ENCODE peak calls at places on chromosomes 11 and 22, in five cellular contexts. P is left cardiac atrium, Q is cardiac septum, S is fibroblast of pulmonary artery, M is foreskin fibroblast. B is an unnamed sample.

GRCh38 chr11:125514336-125515101 is 18.5 kb upstream of the FEZ1 start:
- DNase-seq in M (no peak), P (peak; percentile 31), S (peak; percentile 89), Q (no peak), B (no peak)

GRCh38 chr11:106309070-106309684 is 231.7 kb downstream of the AASDHPPT start:
- DNase-seq in P (no peak), M (no peak), Q (no peak), S (no peak), B (no peak)

GRCh38 chr22:36171941-36172340 is 11.4 kb upstream of the APOL3 start:
- DNase-seq in M (no peak), P (no peak), S (no peak), Q (no peak), B (no peak)

GRCh38 chr11:23021287-23021863 is 161.1 kb upstream of the CCDC179 start:
- DNase-seq in Q (no peak), S (peak; percentile 47), P (no peak), M (peak; percentile 6), B (no peak)

GRCh38 chr11:77146261-77147035 is 18.4 kb downstream of the MYO7A start:
- DNase-seq in P (no peak), M (no peak), Q (no peak), S (no peak), B (peak; percentile 9)

GRCh38 chr11:14290422-14290821 is 68.6 kb downstream of the RRAS2 start:
- DNase-seq in P (no peak), S (no peak), M (no peak), Q (no peak), B (no peak)

GRCh38 chr11:12932485-12932884 is 76.6 kb upstream of the RASSF10 start:
- DNase-seq in Q (no peak), M (no peak), S (no peak), P (no peak), B (no peak)

GRCh38 chr11:77167111-77167626 is 39.1 kb downstream of the MYO7A start:
- DNase-seq in P (no peak), Q (no peak), S (no peak), M (no peak), B (no peak)

GRCh38 chr11:61293869-61294716 is 1.0 kb downstream of the VWCE start:
- DNase-seq in S (peak; percentile 66), Q (no peak), P (peak; percentile 64), M (peak; percentile 52), B (peak; percentile 42)

GRCh38 chr11:134761926-134762247 is 349.8 kb upstream of the B3GAT1 start:
- DNase-seq in M (no peak), Q (no peak), P (no peak), S (no peak), B (no peak)

GRCh38 chr11:72828081-72828567 is 13.9 kb downstream of the ATG16L2 start:
- DNase-seq in Q (no peak), S (no peak), M (peak; percentile 30), P (no peak), B (no peak)

GRCh38 chr11:11444027-11444799 is 91.2 kb upstream of the CSNK2A3 start:
- DNase-seq in Q (no peak), M (no peak), S (peak; percentile 20), P (no peak), B (no peak)

GRCh38 chr22:17806437-17806836 is 32.2 kb upstream of the BID start:
- DNase-seq in Q (no peak), P (no peak), M (no peak), S (no peak), B (no peak)

GRCh38 chr22:30250713-30251267 is 4.2 kb upstream of the LIF start:
- DNase-seq in P (no peak), Q (no peak), S (peak; percentile 57), M (peak; percentile 68), B (no peak)

GRCh38 chr11:7670631-7671030 is 2.7 kb downstream of the CYB5R2 start:
- DNase-seq in M (no peak), P (no peak), Q (no peak), S (no peak), B (no peak)

GRCh38 chr22:32325811-32326237 is 31.8 kb upstream of the RFPL3 start:
- DNase-seq in Q (no peak), P (no peak), S (no peak), M (no peak), B (no peak)

GRCh38 chr11:67062526-67063373 is 6.1 kb downstream of the RHOD start:
- DNase-seq in Q (no peak), M (no peak), P (no peak), S (no peak), B (no peak)

GRCh38 chr11:19173964-19174638 is 27.7 kb downstream of the CSRP3 start:
- DNase-seq in S (no peak), P (no peak), Q (no peak), M (no peak), B (no peak)

GRCh38 chr11:86686531-86686930 is 14.1 kb upstream of the ME3 start:
- DNase-seq in Q (no peak), S (no peak), P (no peak), M (no peak), B (no peak)

GRCh38 chr11:73201249-73201648 is 16.8 kb upstream of the P2RY2 start:
- DNase-seq in Q (no peak), S (peak; percentile 68), P (peak; percentile 28), M (no peak), B (no peak)

GRCh38 chr11:22115470-22116037 is 77.3 kb upstream of the ANO5 start:
- DNase-seq in S (no peak), Q (no peak), P (no peak), M (no peak), B (peak; percentile 42)

GRCh38 chr11:80595011-80595410 is 1154.2 kb upstream of the TENM4 start:
- DNase-seq in Q (no peak), P (no peak), M (no peak), S (peak; percentile 75), B (no peak)

GRCh38 chr11:79062814-79063762 is 377.7 kb downstream of the TENM4 start:
- DNase-seq in S (peak; percentile 57), Q (no peak), M (no peak), P (no peak), B (peak; percentile 14)

GRCh38 chr11:64742940-64743590 is 877 bp downstream of the RASGRP2 start:
- DNase-seq in Q (peak; percentile 95), S (peak; percentile 32), P (peak; percentile 84), M (peak; percentile 31), B (peak; percentile 88)

GRCh38 chr22:49779853-49780271 is 47.8 kb downstream of the BRD1 start:
- DNase-seq in P (no peak), S (no peak), Q (no peak), M (no peak), B (no peak)

GRCh38 chr22:37270928-37271650 is 11.2 kb upstream of the CYTH4 start:
- DNase-seq in P (no peak), M (no peak), S (peak; percentile 39), Q (no peak), B (no peak)

GRCh38 chr11:67450796-67451657 is 1.5 kb downstream of the GPR152 start:
- DNase-seq in S (no peak), Q (no peak), P (no peak), M (no peak), B (no peak)